ENCODE peak calls at places on chromosome 7, in five cellular contexts. I, W, D, Z and P are unnamed samples.

GRCh38 chr7:6547400-6547799 is 3.9 kb downstream of the GRID2IP start:
- DNase-seq in D (no peak), I (no peak), W (no peak), Z (no peak), P (no peak)

GRCh38 chr7:77831481-77831880 is 32.9 kb downstream of the PHTF2 start:
- DNase-seq in I (no peak), W (no peak), Z (no peak), D (no peak), P (no peak)

GRCh38 chr7:24441331-24442059 is 131.8 kb upstream of the PALS2 start:
- DNase-seq in W (peak; percentile 70), I (no peak), D (no peak), Z (no peak), P (no peak)

GRCh38 chr7:4667776-4668509 is 14.2 kb upstream of the FOXK1 start:
- DNase-seq in I (no peak), D (no peak), Z (no peak), W (no peak), P (no peak)

GRCh38 chr7:149561072-149561471 is 63.5 kb upstream of the ZNF746 start:
- DNase-seq in Z (no peak), W (no peak), I (no peak), D (no peak), P (no peak)

GRCh38 chr7:2417981-2418481 is 14.6 kb downstream of the CHST12 start:
- DNase-seq in I (no peak), D (no peak), W (no peak), Z (no peak), P (no peak)

GRCh38 chr7:32154797-32155196 is 84.6 kb upstream of the PDE1C start:
- DNase-seq in Z (no peak), I (no peak), D (no peak), W (no peak), P (no peak)

GRCh38 chr7:117338020-117338419 is 15.2 kb upstream of the WNT2 start:
- DNase-seq in D (no peak), I (no peak), W (no peak), Z (no peak), P (no peak)

GRCh38 chr7:157529768-157530560 is 193.2 kb downstream of the DNAJB6 start:
- DNase-seq in W (no peak), Z (peak; percentile 3), D (peak; percentile 30), I (no peak), P (no peak)

GRCh38 chr7:123355576-123356195 is 155.9 kb upstream of the SLC13A1 start:
- DNase-seq in W (peak; percentile 93), D (no peak), Z (no peak), I (no peak), P (peak; percentile 98)